ENCODE peak calls at places on chromosomes 2 and 18, in nine cellular contexts. E, O, Q, X, P, Y, R, B and T are unnamed samples.

GRCh38 chr2:64768426-64769033 is 114.8 kb upstream of the SERTAD2 start:
- DNase-seq in E (no peak), O (no peak), Q (no peak), X (no peak), P (no peak), Y (no peak), R (no peak), B (no peak), T (no peak)

GRCh38 chr2:59301466-59302402 is 1060.6 kb upstream of the FANCL start:
- DNase-seq in E (peak; percentile 26), O (peak; percentile 37), Q (no peak), X (no peak), P (peak; percentile 74), Y (peak; percentile 85), R (peak; percentile 31), B (no peak), T (peak; percentile 78)

GRCh38 chr18:35284846-35285245 is 5.2 kb downstream of the ZSCAN30 start:
- DNase-seq in E (no peak), O (no peak), Q (no peak), X (no peak), P (no peak), Y (no peak), R (no peak), B (no peak), T (no peak)

GRCh38 chr2:240701091-240701735 is 9.5 kb downstream of the AQP12A start:
- DNase-seq in E (no peak), O (no peak), Q (no peak), X (peak; percentile 9), P (no peak), Y (no peak), R (no peak), B (peak; percentile 40), T (no peak)

GRCh38 chr18:69612242-69612641 is 211.6 kb downstream of the DOK6 start:
- DNase-seq in E (no peak), O (no peak), Q (no peak), X (no peak), P (no peak), Y (no peak), R (no peak), B (no peak), T (no peak)

GRCh38 chr2:46749042-46749461 is 166.6 kb downstream of the MCFD2 start:
- DNase-seq in E (peak; percentile 68), O (peak; percentile 37), Q (no peak), X (no peak), P (peak; percentile 82), Y (no peak), R (peak; percentile 21), B (no peak), T (peak; percentile 85)

GRCh38 chr18:67359868-67360838 is 156.4 kb downstream of the DSEL start:
- DNase-seq in E (no peak), O (peak; percentile 81), Q (no peak), X (no peak), P (peak; percentile 89), Y (no peak), R (peak; percentile 67), B (no peak), T (peak; percentile 97)

GRCh38 chr18:70036771-70037452 is 89.2 kb upstream of the CD226 start:
- DNase-seq in E (peak; percentile 42), O (no peak), Q (no peak), X (no peak), P (no peak), Y (no peak), R (no peak), B (no peak), T (no peak)

GRCh38 chr18:78904179-78904531 is 75.5 kb upstream of the SALL3 start:
- DNase-seq in E (no peak), O (no peak), Q (no peak), X (no peak), P (no peak), Y (peak; percentile 23), R (no peak), B (no peak), T (no peak)

GRCh38 chr2:62999905-63000304 is 50.7 kb upstream of the OTX1 start:
- DNase-seq in E (no peak), O (no peak), Q (no peak), X (peak; percentile 42), P (peak; percentile 78), Y (no peak), R (no peak), B (no peak), T (no peak)

GRCh38 chr18:61832858-61833257 is 59.9 kb downstream of the RNF152 start:
- DNase-seq in E (no peak), O (no peak), Q (no peak), X (no peak), P (no peak), Y (no peak), R (no peak), B (no peak), T (no peak)

GRCh38 chr2:188292446-188293239 is 969 bp downstream of the GULP1 start:
- DNase-seq in E (peak; percentile 41), O (peak; percentile 68), Q (peak; percentile 26), X (peak; percentile 67), P (peak; percentile 81), Y (peak; percentile 95), R (no peak), B (peak; percentile 84), T (peak; percentile 91)

GRCh38 chr18:8957731-8958130 is 144.8 kb upstream of the NDUFV2 start:
- DNase-seq in E (no peak), O (no peak), Q (no peak), X (no peak), P (no peak), Y (no peak), R (no peak), B (no peak), T (no peak)

GRCh38 chr2:100260712-100261620 is 61.3 kb downstream of the LONRF2 start:
- DNase-seq in E (peak; percentile 72), O (peak; percentile 73), Q (peak; percentile 54), X (peak; percentile 61), P (peak; percentile 75), Y (peak; percentile 92), R (peak; percentile 36), B (no peak), T (peak; percentile 76)

GRCh38 chr18:49944681-49945080 is 131.3 kb upstream of the ACAA2 start:
- DNase-seq in E (peak; percentile 5), O (no peak), Q (no peak), X (no peak), P (peak; percentile 3), Y (peak; percentile 69), R (no peak), B (no peak), T (peak; percentile 20)

GRCh38 chr2:144084114-144084661 is 435.7 kb downstream of the ZEB2 start:
- DNase-seq in E (no peak), O (peak; percentile 43), Q (no peak), X (no peak), P (peak; percentile 30), Y (no peak), R (peak; percentile 73), B (no peak), T (peak; percentile 51)

DNA sequence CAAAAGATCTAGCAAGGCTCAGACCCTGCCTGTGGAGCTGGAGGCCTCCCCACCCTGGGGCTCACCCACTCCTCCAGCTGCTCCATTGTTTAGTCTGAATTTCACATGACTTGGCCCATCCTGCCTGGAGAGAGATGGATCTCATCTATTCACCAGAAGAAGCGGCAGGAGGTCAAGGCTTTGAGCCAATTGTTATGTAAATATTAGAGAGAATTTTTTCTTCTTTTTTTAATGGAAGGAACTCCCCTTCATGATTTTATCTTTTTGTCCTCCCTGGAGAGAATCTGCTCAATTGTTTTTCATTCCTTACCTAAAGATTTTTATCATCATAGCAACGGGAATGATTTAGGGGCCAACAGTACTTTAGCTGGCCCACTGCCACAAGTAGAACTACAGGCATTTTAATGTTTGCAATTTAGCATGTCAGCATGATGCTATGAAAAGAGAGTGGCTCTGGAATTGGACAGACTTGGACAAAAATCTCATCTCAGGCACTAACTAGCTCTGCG is 44.2 kb downstream of the GYPC start:
- DNase-seq in E (no peak), O (no peak), Q (no peak), X (no peak), P (peak; percentile 50), Y (peak; percentile 48), R (no peak), B (no peak), T (peak; percentile 92)
- H3K4me3 ChIP-seq in E (no peak overlapping the region), O (no peak overlapping the region), Q (no peak overlapping the region), X (no peak overlapping the region), P (no peak overlapping the region), Y (no peak overlapping the region), R (no peak overlapping the region), B (no peak overlapping the region), T (no peak overlapping the region)

GRCh38 chr2:89763581-89764485 is 1072.4 kb downstream of the RPIA start:
- DNase-seq in E (no peak), O (no peak), Q (no peak), X (peak; percentile 12), P (no peak), Y (no peak), R (no peak), B (peak; percentile 47), T (no peak)

GRCh38 chr2:89767581-89768435 is 1076.3 kb downstream of the RPIA start:
- DNase-seq in E (no peak), O (no peak), Q (no peak), X (peak; percentile 74), P (no peak), Y (no peak), R (no peak), B (peak; percentile 43), T (no peak)

GRCh38 chr2:89763254-89763580 is 1071.7 kb downstream of the RPIA start:
- DNase-seq in E (peak; percentile 30), O (no peak), Q (no peak), X (peak; percentile 20), P (no peak), Y (peak; percentile 47), R (no peak), B (peak; percentile 49), T (no peak)
- TF ChIP-seq CTCF in E (peak; percentile 61), O (no peak), Q (no peak), X (no peak), P (no peak), Y (no peak), R (no peak), B (no peak), T (no peak)

GRCh38 chr2:241842620-241843211 is 16.0 kb downstream of the PDCD1 start:
- DNase-seq in E (no peak), O (no peak), Q (no peak), X (peak; percentile 49), P (no peak), Y (peak; percentile 61), R (no peak), B (peak; percentile 75), T (peak; percentile 14)
- H3K4me3 ChIP-seq in E (no peak overlapping the region), O (no peak overlapping the region), Q (no peak overlapping the region), X (peak overlapping the region; percentile 32), P (no peak overlapping the region), Y (no peak overlapping the region), R (no peak overlapping the region), B (peak overlapping the region; percentile 30), T (no peak overlapping the region)

DNA sequence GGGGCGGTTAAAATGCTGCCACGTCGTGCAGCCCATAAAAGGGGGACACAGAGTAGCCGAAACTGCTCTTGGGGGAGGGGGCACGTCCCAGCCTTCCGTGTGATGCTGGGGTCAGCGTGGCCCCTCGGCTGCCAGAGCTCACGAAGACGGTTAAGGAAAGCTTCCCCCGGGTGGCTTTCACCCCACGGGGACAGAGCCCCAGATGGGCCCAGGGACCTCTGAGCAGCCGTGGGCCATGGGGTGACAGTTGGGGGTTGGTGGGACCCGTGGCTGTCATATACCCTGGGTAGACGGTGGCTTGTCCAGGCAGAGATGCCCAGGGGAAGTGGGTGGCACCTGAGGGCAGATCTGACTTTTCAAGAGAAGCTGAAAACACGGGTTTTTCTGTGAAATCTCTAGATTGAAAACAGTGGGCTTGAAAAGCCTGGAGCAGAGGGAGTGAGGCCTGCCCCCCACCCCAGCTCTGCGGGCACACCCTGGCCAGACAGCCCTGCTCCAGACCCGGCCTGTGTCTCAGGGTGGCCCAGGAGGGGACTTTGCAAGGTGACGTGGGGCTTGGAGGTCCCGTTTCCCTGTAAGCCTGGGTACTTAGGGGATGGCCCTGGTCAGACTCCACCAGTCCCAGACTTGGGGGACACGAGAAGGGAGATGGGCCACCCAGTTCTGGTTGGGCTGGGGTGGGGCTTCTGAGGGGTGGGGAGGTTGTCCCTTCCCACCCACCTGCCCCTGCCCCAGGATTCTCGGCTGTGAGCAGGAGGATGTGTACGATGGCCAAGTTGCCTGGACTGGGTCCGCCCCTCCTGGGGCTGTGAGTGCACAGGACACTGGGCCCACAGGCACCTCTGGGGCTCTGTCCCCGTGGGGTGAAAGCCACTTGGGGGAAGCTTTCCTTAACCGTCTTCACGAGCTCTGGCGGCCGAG is 650 bp downstream of the NEU4 start:
- DNase-seq in E (no peak), O (no peak), Q (peak; percentile 14), X (no peak), P (no peak), Y (peak; percentile 43), R (no peak), B (no peak), T (no peak)
- TF ChIP-seq CTCF in E (no peak), O (no peak), Q (no peak), X (no peak), P (no peak), Y (no peak), R (no peak), B (no peak), T (no peak)